ENCODE peak calls at places on chromosome 9, in six cellular contexts. H is gastrocnemius medialis; F is PC-3; U is CD8-positive, alpha-beta T cell; P is GM12865; I is right atrium auricular region. N is an unnamed sample.

GRCh38 chr9:6997330-6997729 is 239.6 kb downstream of the KDM4C start:
- DNase-seq in H (no peak), U (no peak), P (no peak), F (no peak), I (no peak), N (no peak)

GRCh38 chr9:127360829-127361228 is 36.1 kb upstream of the SLC2A8 start:
- DNase-seq in U (no peak), I (no peak), P (peak), F (peak), H (no peak), N (peak)

GRCh38 chr9:100160021-100160420 is 61.0 kb downstream of the INVS start:
- DNase-seq in U (no peak), H (no peak), I (no peak), F (no peak), P (peak), N (no peak)

GRCh38 chr9:19408316-19408692 is 505 bp upstream of the ACER2 start:
- DNase-seq in H (no peak), U (no peak), F (no peak), P (no peak), I (peak), N (no peak)

GRCh38 chr9:78406146-78406545 is 109.2 kb downstream of the PSAT1 start:
- DNase-seq in H (no peak), I (no peak), U (no peak), P (no peak), F (no peak), N (no peak)

GRCh38 chr9:71608825-71609452 is 159.4 kb downstream of the CEMIP2 start:
- DNase-seq in U (no peak), P (no peak), H (no peak), F (no peak), I (no peak), N (no peak)

GRCh38 chr9:135960328-135961276 is 571 bp downstream of the UBAC1 start:
- DNase-seq in P (no peak), H (no peak), I (no peak), F (no peak), U (no peak), N (no peak)

GRCh38 chr9:36847781-36848673 is 186.0 kb downstream of the PAX5 start:
- DNase-seq in H (no peak), F (no peak), I (no peak), U (no peak), P (no peak), N (peak)

GRCh38 chr9:131809941-131810344 is 70.1 kb upstream of the RAPGEF1 start:
- DNase-seq in U (no peak), I (no peak), P (no peak), H (no peak), F (peak), N (peak)

GRCh38 chr9:88651682-88652633 is 117.0 kb downstream of the NXNL2 start:
- DNase-seq in F (peak), I (peak), U (no peak), H (peak), P (no peak), N (peak)

GRCh38 chr9:90024419-90024818 is 419.6 kb downstream of the GADD45G start:
- DNase-seq in U (no peak), P (no peak), I (no peak), F (no peak), H (no peak), N (no peak)

GRCh38 chr9:84230355-84231136 is 110.0 kb downstream of the SLC28A3 start:
- DNase-seq in F (no peak), U (no peak), H (no peak), I (no peak), P (no peak), N (no peak)

GRCh38 chr9:68560131-68560844 is 19.6 kb upstream of the TMEM252 start:
- DNase-seq in F (peak), I (peak), P (peak), H (no peak), U (no peak), N (no peak)

GRCh38 chr9:115134941-115135340 is 17.0 kb upstream of the TNC start:
- DNase-seq in F (no peak), I (no peak), H (no peak), P (no peak), U (no peak), N (no peak)

GRCh38 chr9:101376117-101376866 is 8.5 kb downstream of the BAAT start:
- DNase-seq in P (no peak), I (no peak), F (no peak), H (no peak), U (no peak), N (peak)

GRCh38 chr9:116641292-116642059 is 45.6 kb upstream of the TRIM32 start:
- DNase-seq in F (no peak), H (peak), I (no peak), U (no peak), P (no peak), N (peak)

GRCh38 chr9:32886021-32886420 is 102.7 kb downstream of the TMEM215 start:
- DNase-seq in P (no peak), U (no peak), I (no peak), H (no peak), F (no peak), N (peak)

GRCh38 chr9:131854906-131855504 is 115.1 kb upstream of the RAPGEF1 start:
- DNase-seq in F (no peak), U (no peak), I (no peak), P (no peak), H (no peak), N (peak)

GRCh38 chr9:110714314-110714713 is 45.7 kb downstream of the MUSK start:
- DNase-seq in I (no peak), F (peak), P (no peak), U (no peak), H (no peak), N (no peak)

GRCh38 chr9:110620726-110621125 is 41.2 kb upstream of the SVEP1 start:
- DNase-seq in P (no peak), H (no peak), U (no peak), F (no peak), I (no peak), N (no peak)

GRCh38 chr9:4380406-4380805 is 80.5 kb upstream of the GLIS3 start:
- DNase-seq in U (no peak), P (no peak), F (no peak), I (no peak), H (no peak), N (peak)

GRCh38 chr9:132147331-132147730 is 14.5 kb upstream of the NTNG2 start:
- DNase-seq in P (no peak), U (no peak), F (no peak), H (no peak), I (no peak), N (no peak)

GRCh38 chr9:13109781-13110180 is 169.7 kb downstream of the MPDZ start:
- DNase-seq in H (no peak), F (peak), U (no peak), P (no peak), I (no peak), N (peak)

GRCh38 chr9:70802206-70802605 is 319.2 kb downstream of the TRPM3 start:
- DNase-seq in U (no peak), F (no peak), I (no peak), P (no peak), H (no peak), N (no peak)

GRCh38 chr9:135032868-135033460 is 54.5 kb upstream of the OLFM1 start:
- DNase-seq in U (no peak), P (no peak), I (no peak), F (no peak), H (no peak), N (no peak)

GRCh38 chr9:35923927-35924763 is 14.9 kb downstream of the SPAAR start:
- DNase-seq in P (no peak), I (peak), F (peak), U (no peak), H (no peak), N (peak)

GRCh38 chr9:90808890-90809685 is 7.5 kb downstream of the SYK start:
- DNase-seq in I (no peak), P (no peak), H (no peak), F (no peak), U (no peak), N (no peak)

GRCh38 chr9:38227061-38227540 is 158.1 kb upstream of the SHB start:
- DNase-seq in P (peak), U (peak), I (no peak), F (peak), H (no peak), N (peak)

GRCh38 chr9:20040991-20041606 is 252.3 kb upstream of the SLC24A2 start:
- DNase-seq in P (no peak), I (no peak), H (no peak), F (no peak), U (no peak), N (no peak)

GRCh38 chr9:76687861-76688374 is 76.3 kb upstream of the PCA3 start:
- DNase-seq in I (peak), U (no peak), P (no peak), H (no peak), F (peak), N (peak)

GRCh38 chr9:121441163-121441562 is 58.5 kb downstream of the GGTA1 start:
- DNase-seq in P (no peak), U (no peak), H (no peak), F (no peak), I (no peak), N (no peak)

GRCh38 chr9:121439711-121440110 is 59.9 kb downstream of the GGTA1 start:
- DNase-seq in P (no peak), H (no peak), I (no peak), U (no peak), F (no peak), N (no peak)

GRCh38 chr9:121439016-121439415 is 60.6 kb downstream of the GGTA1 start:
- DNase-seq in I (no peak), P (no peak), F (no peak), U (no peak), H (no peak), N (no peak)

GRCh38 chr9:121437891-121438290 is 61.8 kb downstream of the GGTA1 start:
- DNase-seq in I (no peak), F (no peak), P (no peak), H (no peak), U (no peak), N (no peak)

DNA sequence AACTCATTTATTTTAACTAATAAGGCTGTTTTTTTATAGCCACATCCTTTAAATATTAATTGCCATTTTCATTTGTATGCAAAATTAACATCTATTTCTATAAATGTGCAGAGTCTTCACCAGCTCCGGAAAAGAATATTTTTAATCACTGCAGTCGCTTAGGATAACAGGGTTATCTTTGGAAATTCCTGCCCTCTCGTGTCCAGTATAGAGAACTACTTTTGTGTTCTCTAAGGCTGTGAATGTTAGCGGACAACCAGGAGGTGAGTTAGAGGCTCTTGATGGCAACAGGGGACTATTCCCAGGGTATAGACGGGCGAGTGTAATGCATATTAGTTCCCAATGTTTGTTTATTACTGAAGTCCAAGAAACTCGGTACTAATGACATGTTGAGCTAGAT is 59.4 kb downstream of the GGTA1 start:
- DNase-seq in P (no peak), H (no peak), I (no peak), U (no peak), F (peak), N (peak)
- TF ChIP-seq CTCF in P (no peak), H (no peak), I (peak), U (no peak), F (peak), N (no peak)

GRCh38 chr9:123360161-123361085 is 4.4 kb downstream of the CRB2 start:
- DNase-seq in U (peak), H (no peak), P (peak), F (no peak), I (no peak), N (no peak)
- H3K4me3 ChIP-seq in U (no peak), H (no peak), P (no peak), F (no peak), I (no peak), N (no peak)

GRCh38 chr9:72856985-72857631 is 95.7 kb downstream of the ALDH1A1 start:
- DNase-seq in I (no peak), U (no peak), P (peak), F (peak), H (no peak), N (peak)
- TF ChIP-seq CTCF in I (peak), U (no peak), P (peak), F (peak), H (peak), N (peak)

GRCh38 chr9:136995370-136995769 is 998 bp downstream of the CLIC3 start:
- DNase-seq in P (no peak), U (no peak), F (no peak), H (no peak), I (no peak), N (no peak)
- H3K4me3 ChIP-seq in P (no peak), U (no peak), F (no peak), H (no peak), I (peak), N (peak)